ENCODE peak calls at places on chromosomes 7 and 10, in ten cellular contexts. W is right lobe of liver, K is upper lobe of left lung, G is ovary, N is heart left ventricle, V is adrenal gland, T is stomach, S is H54, Z is body of pancreas, J is tibial nerve. H is an unnamed sample.

GRCh38 chr10:128572696-128573095 is 446.5 kb upstream of the MKI67 start:
- DNase-seq in S (no peak), W (no peak), Z (no peak), K (no peak), V (no peak), T (no peak), G (no peak), N (no peak), J (no peak), H (no peak)

GRCh38 chr7:97004931-97005763 is at the start of gene DLX6:
- DNase-seq in G (peak), T (no peak), J (no peak), K (no peak), S (no peak), V (peak), N (no peak), W (no peak), Z (peak), H (peak)

GRCh38 chr10:126243306-126243705 is 145.0 kb downstream of the ADAM12 start:
- DNase-seq in J (no peak), S (no peak), K (no peak), V (no peak), T (no peak), N (no peak), W (no peak), G (no peak), Z (no peak), H (no peak)

GRCh38 chr10:99874341-99875085 is 92.1 kb downstream of the ABCC2 start:
- DNase-seq in Z (peak), V (no peak), K (no peak), J (no peak), S (no peak), N (no peak), G (no peak), W (peak), T (peak), H (no peak)

GRCh38 chr10:79159141-79159619 is 90.4 kb downstream of the ZMIZ1 start:
- DNase-seq in W (no peak), Z (no peak), K (no peak), N (peak), T (no peak), S (peak), J (no peak), G (peak), V (no peak), H (no peak)

GRCh38 chr10:2111936-2112335 is 374.6 kb upstream of the ADARB2 start:
- DNase-seq in G (no peak), J (no peak), K (no peak), Z (no peak), N (no peak), V (no peak), S (peak), T (no peak), W (no peak), H (no peak)

GRCh38 chr10:115092555-115093285 is 445 bp upstream of the ATRNL1 start:
- DNase-seq in N (no peak), T (no peak), G (peak), Z (peak), W (peak), J (no peak), S (no peak), K (no peak), V (peak), H (peak)

GRCh38 chr7:29237483-29237882 is 42.9 kb downstream of the CHN2 start:
- DNase-seq in V (no peak), S (no peak), G (no peak), N (no peak), K (no peak), J (no peak), Z (no peak), W (peak), T (no peak), H (no peak)

GRCh38 chr10:62459072-62459471 is 84.9 kb downstream of the ZNF365 start:
- DNase-seq in T (no peak), Z (no peak), N (no peak), G (no peak), W (no peak), V (no peak), J (no peak), S (no peak), K (no peak), H (no peak)

GRCh38 chr10:42928064-42928463 is 145.5 kb downstream of the BMS1 start:
- DNase-seq in W (no peak), K (no peak), N (no peak), G (no peak), T (no peak), J (no peak), Z (no peak), V (no peak), S (no peak), H (no peak)

GRCh38 chr7:54690059-54690443 is 69.0 kb downstream of the SEC61G start:
- DNase-seq in N (no peak), V (no peak), T (no peak), K (no peak), W (no peak), Z (no peak), S (no peak), J (no peak), G (peak), H (no peak)

GRCh38 chr10:96056787-96057186 is 13.4 kb downstream of the CCNJ start:
- DNase-seq in N (no peak), K (no peak), J (no peak), G (no peak), W (no peak), T (no peak), Z (no peak), S (no peak), V (no peak), H (peak)

GRCh38 chr7:91383875-91384274 is 119.6 kb downstream of the FZD1 start:
- DNase-seq in S (no peak), W (no peak), T (no peak), G (no peak), Z (no peak), J (no peak), V (no peak), N (no peak), K (no peak), H (no peak)

GRCh38 chr10:17669185-17669872 is 25.4 kb downstream of the STAM start:
- DNase-seq in W (no peak), J (no peak), N (no peak), S (no peak), V (no peak), G (no peak), Z (no peak), K (no peak), T (no peak), H (no peak)

GRCh38 chr7:148447221-148447845 is 143.2 kb upstream of the C7orf33 start:
- DNase-seq in N (no peak), T (no peak), Z (no peak), K (no peak), V (no peak), S (no peak), J (no peak), W (no peak), G (no peak), H (no peak)

GRCh38 chr7:70726951-70727378 is 405.0 kb upstream of the GALNT17 start:
- DNase-seq in S (no peak), N (no peak), V (no peak), W (no peak), J (no peak), G (no peak), Z (no peak), K (no peak), T (no peak), H (no peak)

GRCh38 chr10:111756541-111757061 is 427.0 kb downstream of the GPAM start:
- DNase-seq in Z (peak), K (peak), V (peak), G (no peak), S (peak), W (peak), N (peak), J (peak), T (no peak), H (peak)

GRCh38 chr10:125102821-125103220 is 57.5 kb downstream of the CTBP2 start:
- DNase-seq in W (no peak), V (no peak), J (no peak), K (no peak), N (no peak), S (no peak), Z (peak), G (peak), T (peak), H (no peak)

GRCh38 chr7:66754541-66754940 is 14.0 kb downstream of the RABGEF1 start:
- DNase-seq in N (no peak), V (no peak), J (no peak), G (no peak), K (no peak), S (no peak), Z (no peak), W (no peak), T (no peak), H (no peak)

GRCh38 chr10:63576501-63576900 is 55.3 kb downstream of the REEP3 start:
- DNase-seq in W (no peak), G (no peak), Z (no peak), S (no peak), J (no peak), T (no peak), V (no peak), K (no peak), N (no peak), H (no peak)

GRCh38 chr7:123864966-123865365 is 20.0 kb downstream of the HYAL4 start:
- DNase-seq in G (no peak), T (no peak), N (no peak), Z (no peak), J (no peak), V (no peak), W (no peak), K (no peak), S (no peak), H (no peak)

GRCh38 chr7:87091487-87092066 is 32.1 kb upstream of the ELAPOR2 start:
- DNase-seq in N (no peak), K (no peak), G (no peak), S (no peak), T (no peak), V (no peak), J (no peak), W (no peak), Z (no peak), H (no peak)

GRCh38 chr7:122302826-122303521 is 1.6 kb downstream of the FEZF1 start:
- DNase-seq in G (no peak), S (no peak), J (no peak), W (no peak), N (no peak), Z (no peak), V (no peak), K (no peak), T (no peak), H (no peak)

GRCh38 chr7:47480576-47481538 is 101.1 kb downstream of the TNS3 start:
- DNase-seq in Z (peak), G (no peak), T (no peak), K (no peak), S (no peak), V (peak), W (no peak), N (peak), J (no peak), H (no peak)

GRCh38 chr7:133602291-133602690 is 349.4 kb downstream of the EXOC4 start:
- DNase-seq in N (no peak), S (no peak), V (no peak), T (no peak), Z (peak), G (no peak), W (no peak), J (no peak), K (no peak), H (no peak)

GRCh38 chr7:124777268-124777667 is 11.7 kb upstream of the GPR37 start:
- DNase-seq in J (no peak), N (no peak), V (no peak), T (no peak), G (no peak), W (no peak), K (no peak), Z (no peak), S (no peak), H (no peak)

GRCh38 chr7:157152391-157152937 is 13.7 kb downstream of the UBE3C start:
- DNase-seq in K (no peak), V (no peak), G (no peak), J (no peak), N (no peak), S (no peak), T (no peak), Z (no peak), W (no peak), H (no peak)

GRCh38 chr7:28301148-28301641 is 111.1 kb upstream of the CREB5 start:
- DNase-seq in J (no peak), T (no peak), V (peak), S (no peak), K (peak), G (no peak), W (peak), Z (peak), N (no peak), H (no peak)

GRCh38 chr10:127619550-127619949 is 70.4 kb downstream of the NPS start:
- DNase-seq in S (no peak), Z (no peak), G (no peak), J (no peak), W (no peak), T (no peak), K (no peak), N (no peak), V (no peak), H (no peak)

GRCh38 chr10:67903581-67903980 is 19.1 kb downstream of the SIRT1 start:
- DNase-seq in K (no peak), W (no peak), G (no peak), J (no peak), S (no peak), N (no peak), T (no peak), V (no peak), Z (no peak), H (no peak)

GRCh38 chr10:87634311-87634710 is 25.4 kb upstream of the PAPSS2 start:
- DNase-seq in K (no peak), Z (no peak), T (no peak), V (no peak), G (no peak), N (no peak), W (no peak), S (no peak), J (no peak), H (no peak)

GRCh38 chr7:42691030-42691639 is 220.7 kb downstream of the C7orf25 start:
- DNase-seq in N (no peak), J (no peak), Z (peak), G (no peak), V (peak), W (no peak), T (no peak), S (peak), K (peak), H (no peak)

GRCh38 chr7:139043823-139044812 is 8.3 kb upstream of the ZC3HAV1L start:
- DNase-seq in W (no peak), N (no peak), V (no peak), J (no peak), S (no peak), K (no peak), G (no peak), T (peak), Z (peak), H (peak)

GRCh38 chr10:73480158-73480557 is 15.7 kb downstream of the PPP3CB start:
- DNase-seq in J (no peak), Z (no peak), S (peak), K (no peak), G (no peak), N (no peak), T (no peak), V (no peak), W (no peak), H (no peak)

GRCh38 chr7:85162743-85163142 is 24.1 kb downstream of the SEMA3D start:
- DNase-seq in W (no peak), K (no peak), Z (no peak), N (no peak), J (no peak), V (no peak), T (no peak), S (no peak), G (no peak), H (no peak)

GRCh38 chr7:25940086-25940906 is 211.7 kb upstream of the NFE2L3 start:
- DNase-seq in G (no peak), K (no peak), Z (no peak), V (no peak), S (no peak), J (no peak), N (no peak), T (no peak), W (no peak), H (no peak)

GRCh38 chr10:3853016-3853415 is 68.0 kb upstream of the KLF6 start:
- DNase-seq in S (no peak), V (no peak), N (no peak), T (no peak), K (no peak), G (no peak), J (no peak), Z (peak), W (no peak), H (no peak)

GRCh38 chr10:98030991-98031431 is 590 bp upstream of the CRTAC1 start:
- DNase-seq in S (no peak), K (no peak), W (no peak), G (peak), T (no peak), N (no peak), V (no peak), J (no peak), Z (no peak), H (no peak)

GRCh38 chr10:74924251-74924954 is 98.0 kb downstream of the KAT6B start:
- DNase-seq in J (no peak), V (no peak), K (no peak), S (peak), T (no peak), N (no peak), W (no peak), Z (no peak), G (no peak), H (no peak)

GRCh38 chr10:114708717-114709352 is 50.8 kb upstream of the ABLIM1 start:
- DNase-seq in J (no peak), S (no peak), T (no peak), G (no peak), W (no peak), N (no peak), V (no peak), K (no peak), Z (no peak), H (no peak)

GRCh38 chr10:102410427-102411073 is 8.0 kb downstream of the PSD start:
- DNase-seq in K (no peak), N (no peak), Z (no peak), T (no peak), S (no peak), G (peak), V (no peak), J (no peak), W (no peak), H (no peak)
- TF ChIP-seq POLR2A in K (no peak), N (no peak), Z (no peak), T (no peak), S (no peak), G (no peak), V (no peak), J (no peak), W (no peak), H (no peak)

GRCh38 chr7:50590535-50590934 is 25.3 kb upstream of the DDC start:
- DNase-seq in J (no peak), G (no peak), V (no peak), Z (no peak), K (no peak), S (no peak), T (no peak), W (no peak), N (no peak), H (no peak)
- TF ChIP-seq POLR2A in J (no peak), G (no peak), V (no peak), Z (no peak), K (no peak), S (no peak), T (no peak), W (no peak), N (no peak), H (no peak)

GRCh38 chr7:8128457-8129322 is 133.3 kb downstream of the ICA1 start:
- DNase-seq in S (no peak), W (no peak), J (no peak), V (no peak), T (no peak), K (no peak), N (no peak), Z (no peak), G (no peak), H (no peak)

GRCh38 chr7:8129323-8129659 is 132.7 kb downstream of the ICA1 start:
- DNase-seq in W (no peak), J (no peak), V (no peak), S (no peak), G (no peak), T (no peak), N (no peak), Z (no peak), K (no peak), H (no peak)

GRCh38 chr7:8126768-8127167 is 135.2 kb downstream of the ICA1 start:
- DNase-seq in T (no peak), K (no peak), J (no peak), V (no peak), Z (no peak), W (peak), N (no peak), G (no peak), S (no peak), H (no peak)

GRCh38 chr7:8121243-8121642 is 140.7 kb downstream of the ICA1 start:
- DNase-seq in G (no peak), V (no peak), S (no peak), W (no peak), T (no peak), J (no peak), Z (no peak), K (no peak), N (no peak), H (no peak)

DNA sequence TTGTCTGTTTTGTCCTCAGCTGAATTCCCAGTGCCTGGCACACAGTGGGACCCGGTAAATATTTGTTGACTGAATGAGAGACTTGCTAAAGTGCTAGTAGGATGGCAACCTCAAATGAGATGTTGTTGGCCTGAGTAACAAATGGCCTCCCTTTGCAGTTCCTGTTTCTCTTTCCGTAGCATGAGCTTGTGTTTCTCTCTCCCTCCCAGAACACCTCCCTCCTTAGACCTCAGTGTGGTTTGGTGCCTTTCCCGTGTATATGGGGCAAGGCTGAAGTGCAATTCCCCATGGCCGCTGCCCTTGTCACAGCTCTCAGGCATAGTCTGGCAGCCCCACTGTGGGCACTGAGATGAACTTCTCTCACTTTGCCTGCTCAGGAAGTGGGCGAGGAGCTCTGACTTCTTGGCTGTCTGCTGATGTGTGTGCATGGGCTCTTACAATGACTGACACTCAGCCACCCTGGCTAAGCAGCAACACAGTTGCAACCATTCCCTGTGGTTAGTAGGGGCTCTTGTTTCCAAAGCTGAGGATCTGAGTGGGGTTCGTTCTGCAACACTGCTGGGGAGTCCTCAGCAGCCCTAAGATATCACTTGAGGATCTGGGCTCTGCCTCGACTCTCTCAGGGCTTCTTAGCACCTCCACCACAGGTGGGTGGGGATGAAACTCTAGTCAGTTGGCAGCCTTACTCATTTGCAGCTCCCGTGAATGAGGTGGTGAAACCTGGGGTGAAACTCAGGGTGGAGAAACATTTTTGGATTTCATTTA is 136.1 kb downstream of the ICA1 start:
- DNase-seq in K (peak), W (no peak), S (no peak), V (peak), G (no peak), Z (no peak), N (no peak), J (no peak), T (peak), H (no peak)
- TF ChIP-seq POLR2A in K (no peak), W (no peak), S (no peak), V (no peak), G (no peak), Z (no peak), N (no peak), J (no peak), T (no peak), H (no peak)

GRCh38 chr10:133318494-133319127 is 9.9 kb downstream of the ZNF511 start:
- DNase-seq in Z (peak), T (peak), W (no peak), J (no peak), G (peak), N (peak), K (peak), S (peak), V (peak), H (peak)
- TF ChIP-seq POLR2A in Z (no peak), T (no peak), W (no peak), J (no peak), G (no peak), N (no peak), K (no peak), S (no peak), V (no peak), H (no peak)